ENCODE peak calls at places on chromosome 6, in four cellular contexts. U, G, Q and K are unnamed samples.

GRCh38 chr6:78131521-78131920 is 478.7 kb downstream of the MEI4 start:
- DNase-seq in U (no peak), G (no peak), Q (no peak), K (no peak)

GRCh38 chr6:44004625-44005506 is 122.4 kb downstream of the MRPL14 start:
- DNase-seq in U (no peak), G (no peak), Q (no peak), K (peak)

GRCh38 chr6:143000771-143001170 is 55.8 kb upstream of the HIVEP2 start:
- DNase-seq in U (no peak), G (no peak), Q (no peak), K (no peak)

GRCh38 chr6:125112934-125113333 is 40.6 kb upstream of the TPD52L1 start:
- DNase-seq in U (no peak), G (no peak), Q (no peak), K (no peak)

GRCh38 chr6:53483423-53484353 is 61.2 kb downstream of the GCLC start:
- DNase-seq in U (no peak), G (peak), Q (no peak), K (peak)

GRCh38 chr6:1130692-1131091 is 181.2 kb upstream of the FOXQ1 start:
- DNase-seq in U (no peak), G (no peak), Q (no peak), K (no peak)

GRCh38 chr6:37047421-37047931 is 42.0 kb downstream of the FGD2 start:
- DNase-seq in U (no peak), G (no peak), Q (no peak), K (no peak)

GRCh38 chr6:34223381-34223963 is 13.2 kb upstream of the HMGA1 start:
- DNase-seq in U (no peak), G (no peak), Q (no peak), K (no peak)

GRCh38 chr6:31663961-31664789 is 622 bp downstream of the GPANK1 start:
- DNase-seq in U (no peak), G (no peak), Q (no peak), K (peak)

GRCh38 chr6:89352329-89353117 is at the start of gene UBE2J1:
- DNase-seq in U (no peak), G (peak), Q (no peak), K (peak)

GRCh38 chr6:51257938-51258337 is 439.3 kb downstream of the TFAP2B start:
- DNase-seq in U (no peak), G (no peak), Q (no peak), K (no peak)

GRCh38 chr6:105573138-105573537 is 170.3 kb upstream of the PREP start:
- DNase-seq in U (no peak), G (no peak), Q (no peak), K (no peak)

GRCh38 chr6:31474871-31475286 is 23.1 kb upstream of the MICB start:
- DNase-seq in U (no peak), G (no peak), Q (no peak), K (peak)

GRCh38 chr6:36360241-36361054 is 23.8 kb upstream of the BNIP5 start:
- DNase-seq in U (no peak), G (peak), Q (peak), K (peak)

GRCh38 chr6:2496291-2496690 is 250.9 kb upstream of the GMDS start:
- DNase-seq in U (no peak), G (no peak), Q (no peak), K (no peak)

GRCh38 chr6:3453410-3453809 is 3.4 kb downstream of the SLC22A23 start:
- DNase-seq in U (no peak), G (no peak), Q (no peak), K (peak)

GRCh38 chr6:154602296-154602695 is 91.8 kb upstream of the CNKSR3 start:
- DNase-seq in U (no peak), G (no peak), Q (no peak), K (no peak)

GRCh38 chr6:33445020-33445676 is 9.2 kb upstream of the ZBTB9 start:
- DNase-seq in U (no peak), G (no peak), Q (no peak), K (no peak)

GRCh38 chr6:132236281-132236680 is 165.0 kb downstream of the MOXD1 start:
- DNase-seq in U (no peak), G (no peak), Q (no peak), K (no peak)

GRCh38 chr6:54086439-54086838 is 24.8 kb upstream of the MLIP start:
- DNase-seq in U (no peak), G (no peak), Q (no peak), K (no peak)

GRCh38 chr6:28988536-28989415 is 16.3 kb downstream of the ZNF311 start:
- DNase-seq in U (no peak), G (no peak), Q (peak), K (peak)

GRCh38 chr6:10555625-10556309 is 34.6 kb downstream of the GCNT2 start:
- DNase-seq in U (no peak), G (no peak), Q (peak), K (no peak)

GRCh38 chr6:18823782-18824386 is 436.7 kb downstream of the RNF144B start:
- DNase-seq in U (no peak), G (peak), Q (peak), K (peak)

GRCh38 chr6:133854167-133854632 is 34.7 kb upstream of the TCF21 start:
- DNase-seq in U (no peak), G (no peak), Q (no peak), K (no peak)

GRCh38 chr6:5466459-5466858 is 205.1 kb downstream of the FARS2 start:
- DNase-seq in U (no peak), G (no peak), Q (no peak), K (no peak)

GRCh38 chr6:14516947-14517346 is 399.4 kb downstream of the CD83 start:
- DNase-seq in U (no peak), G (no peak), Q (no peak), K (no peak)

GRCh38 chr6:158233214-158233795 is 65.2 kb downstream of the GTF2H5 start:
- DNase-seq in U (no peak), G (peak), Q (no peak), K (no peak)

GRCh38 chr6:169857343-169858292 is 106.2 kb downstream of the ERMARD start:
- DNase-seq in U (no peak), G (no peak), Q (no peak), K (no peak)

GRCh38 chr6:54602591-54602990 is 244.0 kb upstream of the FAM83B start:
- DNase-seq in U (no peak), G (no peak), Q (no peak), K (no peak)

GRCh38 chr6:35048631-35049083 is 92.5 kb downstream of the TCP11 start:
- DNase-seq in U (no peak), G (no peak), Q (no peak), K (no peak)

GRCh38 chr6:31948753-31949413 is 3.0 kb downstream of the CFB start:
- DNase-seq in U (no peak), G (no peak), Q (no peak), K (peak)

GRCh38 chr6:43973351-43973750 is 153.9 kb downstream of the MRPL14 start:
- DNase-seq in U (no peak), G (no peak), Q (no peak), K (no peak)

GRCh38 chr6:123489589-123489988 is 147.2 kb downstream of the TRDN start:
- DNase-seq in U (no peak), G (no peak), Q (no peak), K (no peak)

GRCh38 chr6:31718294-31718693 is 3.1 kb downstream of the LY6G6D start:
- DNase-seq in U (no peak), G (no peak), Q (no peak), K (no peak)

GRCh38 chr6:64081459-64081858 is 445.9 kb downstream of the PHF3 start:
- DNase-seq in U (no peak), G (no peak), Q (no peak), K (no peak)

GRCh38 chr6:64083261-64083660 is 447.7 kb downstream of the PHF3 start:
- DNase-seq in U (no peak), G (no peak), Q (no peak), K (no peak)

GRCh38 chr6:64085126-64085525 is 449.5 kb downstream of the PHF3 start:
- DNase-seq in U (no peak), G (no peak), Q (no peak), K (no peak)

DNA sequence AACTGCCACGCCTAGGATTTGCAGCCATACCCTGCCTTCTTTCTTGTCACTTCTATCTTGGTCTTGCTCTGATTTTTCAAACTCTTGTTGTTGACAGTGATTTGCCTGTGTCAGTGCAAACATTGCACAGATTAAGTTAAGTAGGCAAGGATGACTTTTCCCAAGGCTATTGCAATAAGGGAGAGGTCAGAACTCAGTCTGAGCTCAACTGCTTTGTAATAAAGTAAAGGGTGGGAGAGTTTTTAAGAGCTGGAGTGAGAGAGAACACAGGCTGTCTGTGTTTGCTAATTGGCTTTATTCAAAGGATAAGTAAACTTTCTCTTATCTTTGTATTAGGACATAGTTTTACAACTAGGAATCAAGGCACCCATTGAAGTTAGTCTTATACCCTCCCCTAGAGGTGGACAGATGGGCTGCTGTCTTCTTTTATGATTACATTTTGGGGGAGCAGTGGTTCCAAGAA is 448.6 kb downstream of the PHF3 start:
- DNase-seq in U (no peak), G (peak), Q (no peak), K (no peak)
- TF ChIP-seq YY1 in U (no peak), G (no peak), Q (no peak), K (no peak)

DNA sequence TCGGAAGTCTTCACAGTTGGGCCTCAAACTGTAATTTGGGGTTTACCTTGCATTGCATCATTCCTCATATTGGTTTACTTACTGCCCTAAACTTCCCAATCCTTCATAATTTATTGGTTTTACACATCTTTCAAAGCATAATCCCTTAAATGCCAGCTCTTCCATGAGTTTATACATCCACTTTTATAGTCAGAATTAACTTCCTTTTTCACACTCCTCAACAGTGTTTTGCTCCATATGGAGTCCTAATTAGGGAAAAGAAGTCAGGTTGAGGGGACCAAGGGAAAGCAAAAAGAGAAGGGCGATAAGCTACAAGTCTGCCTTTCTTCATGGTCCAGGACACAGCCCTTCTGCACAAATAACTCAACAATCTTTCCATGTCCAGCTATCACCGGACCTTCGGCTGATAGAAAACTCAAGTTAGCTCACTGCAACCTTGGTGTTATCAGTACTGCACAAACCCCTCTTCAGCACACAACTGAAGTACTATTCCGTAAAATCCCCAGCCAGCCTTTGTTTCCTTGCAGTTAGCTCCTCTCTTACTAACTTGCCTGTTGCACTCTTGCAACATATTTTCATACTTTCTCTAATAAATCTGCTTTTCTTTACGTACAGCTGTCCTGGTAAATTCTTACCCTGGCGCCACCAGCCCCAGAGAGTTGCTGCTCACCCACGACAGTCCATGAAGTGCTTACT is 2.0 kb downstream of the EEF1E1 start:
- DNase-seq in U (no peak), G (no peak), Q (no peak), K (no peak)
- TF ChIP-seq CBX5 in U (no peak), G (no peak), Q (no peak), K (no peak)

DNA sequence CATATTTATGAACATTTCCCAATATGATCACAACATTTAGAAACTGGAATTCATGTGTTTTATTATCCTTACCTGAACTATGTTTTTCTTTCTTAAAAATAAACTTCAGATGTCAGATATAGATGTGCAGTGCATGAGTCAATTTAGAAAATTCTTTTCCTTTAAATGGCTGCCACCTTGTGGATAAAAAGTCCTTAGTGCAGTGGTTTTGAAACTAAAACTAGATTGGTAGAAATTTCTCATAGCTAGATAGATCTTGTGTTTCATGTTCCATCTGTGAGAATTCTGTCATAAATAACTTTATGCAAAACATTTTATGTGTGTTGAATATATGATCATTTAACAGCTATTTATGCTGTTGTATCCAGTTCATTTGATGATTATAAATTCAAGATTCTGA is 134.9 kb downstream of the KLHL32 start:
- DNase-seq in U (peak), G (peak), Q (no peak), K (peak)
- TF ChIP-seq YY1 in U (no peak), G (no peak), Q (no peak), K (no peak)

GRCh38 chr6:16747232-16748027 is 13.8 kb downstream of the ATXN1 start:
- DNase-seq in U (no peak), G (peak), Q (no peak), K (no peak)
- TF ChIP-seq CBX5 in U (no peak), G (no peak), Q (no peak), K (no peak)

DNA sequence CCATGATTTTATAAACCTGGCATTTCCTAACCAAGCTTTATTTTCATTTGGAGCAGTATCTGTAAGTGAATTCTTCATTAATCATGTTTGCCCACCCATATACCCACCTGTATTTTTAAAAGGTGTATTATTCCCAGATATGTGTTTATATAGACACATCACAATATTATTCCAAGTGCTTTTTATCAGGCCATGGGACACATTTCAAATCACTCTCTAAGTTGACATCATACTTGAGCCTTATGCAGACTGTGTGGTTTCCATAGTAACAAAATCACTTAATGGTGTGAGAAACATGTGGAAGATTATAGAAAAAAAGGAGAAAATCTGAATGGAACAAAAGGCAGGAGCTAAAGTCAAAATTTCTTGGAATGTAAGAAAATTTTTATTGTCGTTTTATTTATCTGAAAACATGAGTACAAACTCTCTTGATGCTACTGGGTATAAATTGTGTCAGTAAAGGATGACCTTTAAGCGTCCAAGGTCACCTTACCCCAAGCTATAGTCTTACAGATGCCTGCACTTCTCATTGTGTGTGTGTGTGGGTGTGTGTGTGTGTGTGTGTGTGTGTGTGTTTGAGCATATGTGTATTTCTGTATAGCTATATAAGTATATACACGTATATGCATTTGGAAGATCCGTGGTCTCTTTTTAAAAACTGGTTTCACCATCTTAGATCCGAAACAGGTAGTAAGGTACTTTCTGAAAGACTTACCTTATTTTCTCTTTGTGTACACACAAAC is 79.8 kb upstream of the CCN6 start:
- DNase-seq in U (no peak), G (no peak), Q (no peak), K (no peak)
- TF ChIP-seq YY1 in U (no peak), G (no peak), Q (no peak), K (no peak)

DNA sequence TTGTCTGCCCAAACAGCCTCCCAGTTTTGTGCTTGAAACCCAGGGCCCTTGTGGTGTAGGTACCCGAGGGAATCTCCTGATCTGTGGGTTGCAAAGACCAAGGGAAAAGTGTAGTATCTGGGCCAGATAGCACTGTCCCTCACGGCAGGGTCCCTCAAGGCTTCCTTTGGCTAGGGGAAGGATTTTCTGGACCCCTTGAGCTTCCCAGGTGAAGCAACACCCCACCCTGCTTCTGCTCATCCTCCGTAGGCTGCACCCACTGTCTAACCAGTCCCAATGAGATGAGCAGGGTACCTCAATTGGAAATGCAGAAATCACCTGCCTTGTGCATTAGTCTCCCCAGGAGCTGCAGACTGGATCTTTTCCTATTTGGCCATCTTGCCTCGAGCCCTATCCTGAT is 791.8 kb upstream of the MANEA start:
- DNase-seq in U (no peak), G (no peak), Q (no peak), K (no peak)
- TF ChIP-seq CBX5 in U (no peak), G (no peak), Q (no peak), K (no peak)